ENCODE peak calls at places on chromosomes 12 and 14, in five cellular contexts. I is AG10803, O is HepG2, B is psoas muscle, X is suprapubic skin. U is an unnamed sample.

GRCh38 chr12:75738486-75738885 is 227.1 kb upstream of the KRR1 start:
- DNase-seq in I (no peak), O (no peak), B (no peak), X (no peak), U (no peak)

GRCh38 chr12:53098354-53098981 is 1.0 kb downstream of the IGFBP6 start:
- DNase-seq in I (peak; percentile 72), O (no peak), B (peak; percentile 70), X (peak; percentile 78), U (no peak)

GRCh38 chr14:19823178-19823577 is 19.6 kb downstream of the OR4N2 start:
- DNase-seq in I (no peak), O (no peak), B (no peak), X (no peak), U (no peak)

GRCh38 chr14:64541971-64542838 is 1.7 kb downstream of the HSPA2 start:
- DNase-seq in I (no peak), O (no peak), B (no peak), X (no peak), U (no peak)

GRCh38 chr12:93563807-93564538 is 8.5 kb upstream of the SOCS2 start:
- DNase-seq in I (peak; percentile 31), O (peak; percentile 100), B (no peak), X (no peak), U (no peak)

GRCh38 chr12:120352117-120352516 is 16.8 kb downstream of the MSI1 start:
- DNase-seq in I (peak; percentile 29), O (no peak), B (no peak), X (no peak), U (no peak)

GRCh38 chr12:95993907-95994306 is 2.2 kb downstream of the HAL start:
- DNase-seq in I (no peak), O (no peak), B (no peak), X (no peak), U (no peak)

GRCh38 chr12:51896236-51896635 is 8.3 kb downstream of the ANKRD33 start:
- DNase-seq in I (no peak), O (no peak), B (no peak), X (no peak), U (no peak)

GRCh38 chr12:89278862-89279261 is 73.4 kb downstream of the DUSP6 start:
- DNase-seq in I (no peak), O (no peak), B (no peak), X (no peak), U (no peak)

GRCh38 chr12:39102474-39103209 is 197.3 kb upstream of the CPNE8 start:
- DNase-seq in I (peak; percentile 56), O (no peak), B (no peak), X (no peak), U (no peak)

GRCh38 chr12:38427442-38427841 is 110.9 kb downstream of the ALG10B start:
- DNase-seq in I (no peak), O (no peak), B (no peak), X (no peak), U (no peak)

GRCh38 chr14:67680121-67680602 is 5.7 kb upstream of the VTI1B start:
- DNase-seq in I (peak; percentile 68), O (no peak), B (no peak), X (no peak), U (no peak)

GRCh38 chr14:91897121-91897701 is 29.9 kb upstream of the TC2N start:
- DNase-seq in I (peak; percentile 93), O (no peak), B (peak; percentile 62), X (no peak), U (no peak)

GRCh38 chr14:51657762-51658161 is 6.1 kb downstream of the FRMD6 start:
- DNase-seq in I (no peak), O (no peak), B (no peak), X (no peak), U (no peak)

GRCh38 chr12:64714551-64714968 is 44.6 kb downstream of the GNS start:
- DNase-seq in I (no peak), O (no peak), B (no peak), X (no peak), U (no peak)

GRCh38 chr14:37901978-37902377 is 305.7 kb upstream of the SSTR1 start:
- DNase-seq in I (peak; percentile 85), O (no peak), B (peak; percentile 67), X (no peak), U (no peak)

GRCh38 chr12:121214855-121215745 is 5.2 kb downstream of the P2RX4 start:
- DNase-seq in I (peak; percentile 89), O (peak; percentile 38), B (no peak), X (no peak), U (peak; percentile 8)

GRCh38 chr14:68815288-68816182 is 22.7 kb upstream of the ZFP36L1 start:
- DNase-seq in I (no peak), O (no peak), B (peak; percentile 74), X (peak; percentile 77), U (no peak)

GRCh38 chr14:32620724-32621123 is 291.6 kb downstream of the AKAP6 start:
- DNase-seq in I (peak; percentile 37), O (no peak), B (no peak), X (no peak), U (no peak)

GRCh38 chr12:116319851-116320621 is 42.5 kb upstream of the MED13L start:
- DNase-seq in I (peak; percentile 97), O (no peak), B (peak; percentile 83), X (no peak), U (no peak)

GRCh38 chr12:47773062-47773857 is at the start of gene SLC48A1:
- DNase-seq in I (peak; percentile 56), O (peak; percentile 30), B (peak; percentile 88), X (no peak), U (no peak)

GRCh38 chr12:58541300-58541690 is 379.0 kb downstream of the LRIG3 start:
- DNase-seq in I (peak; percentile 58), O (no peak), B (no peak), X (no peak), U (no peak)

GRCh38 chr14:81516941-81517797 is 16.5 kb downstream of the SEL1L start:
- DNase-seq in I (peak; percentile 62), O (peak; percentile 83), B (no peak), X (no peak), U (no peak)

GRCh38 chr14:22842211-22843122 is 6.1 kb downstream of the MMP14 start:
- DNase-seq in I (peak; percentile 37), O (no peak), B (peak; percentile 34), X (no peak), U (peak; percentile 72)

GRCh38 chr14:75452900-75453816 is 25.3 kb downstream of the JDP2 start:
- DNase-seq in I (peak; percentile 97), O (peak; percentile 86), B (peak; percentile 84), X (no peak), U (peak; percentile 97)

GRCh38 chr14:74955229-74955999 is at the start of gene PGF:
- DNase-seq in I (peak; percentile 40), O (no peak), B (peak; percentile 85), X (no peak), U (no peak)

GRCh38 chr14:87868920-87869319 is 124.1 kb downstream of the GALC start:
- DNase-seq in I (no peak), O (no peak), B (no peak), X (no peak), U (no peak)

GRCh38 chr14:99590746-99591555 is 13.1 kb downstream of the CCDC85C start:
- DNase-seq in I (peak; percentile 55), O (no peak), B (no peak), X (no peak), U (no peak)

GRCh38 chr12:124636138-124636968 is 68.9 kb upstream of the NCOR2 start:
- DNase-seq in I (peak; percentile 40), O (no peak), B (peak; percentile 78), X (no peak), U (no peak)

GRCh38 chr12:12466157-12466556 is 96.5 kb downstream of the DUSP16 start:
- DNase-seq in I (no peak), O (no peak), B (no peak), X (no peak), U (no peak)

GRCh38 chr12:12469386-12469785 is 93.3 kb downstream of the DUSP16 start:
- DNase-seq in I (no peak), O (no peak), B (no peak), X (no peak), U (no peak)

GRCh38 chr12:12467222-12467621 is 95.4 kb downstream of the DUSP16 start:
- DNase-seq in I (no peak), O (no peak), B (no peak), X (no peak), U (no peak)

GRCh38 chr12:12468575-12468974 is 94.1 kb downstream of the DUSP16 start:
- DNase-seq in I (no peak), O (no peak), B (no peak), X (no peak), U (no peak)

GRCh38 chr12:12467701-12468218 is 94.9 kb downstream of the DUSP16 start:
- DNase-seq in I (no peak), O (no peak), B (no peak), X (no peak), U (no peak)
- TF ChIP-seq CTCF in I (no peak), O (no peak), B (no peak), X (no peak), U (no peak)

DNA sequence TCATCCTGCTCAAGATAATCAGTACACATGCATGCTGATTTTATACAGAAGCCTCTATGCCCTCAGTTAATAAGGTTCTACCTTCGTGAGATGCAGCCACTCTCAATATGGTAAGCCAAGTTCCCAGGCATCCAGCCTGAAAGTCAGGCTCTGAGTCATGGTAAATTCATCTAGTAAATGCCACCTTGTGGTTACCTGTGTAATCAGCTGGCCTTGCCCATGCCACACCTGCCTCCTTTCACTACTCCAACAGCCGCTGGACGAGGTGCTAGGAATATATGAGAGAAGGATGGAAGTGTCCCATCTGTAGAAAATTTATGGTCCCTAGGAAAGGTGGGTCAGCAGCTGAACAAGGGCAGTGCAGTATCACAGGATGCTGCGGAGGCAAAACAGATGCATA is 207.3 kb downstream of the SSPN start:
- DNase-seq in I (no peak), O (peak; percentile 7), B (no peak), X (no peak), U (no peak)
- TF ChIP-seq CTCF in I (no peak), O (peak; percentile 33), B (peak; percentile 8), X (no peak), U (no peak)

GRCh38 chr12:101792046-101792931 is 38.5 kb downstream of the GNPTAB start:
- DNase-seq in I (no peak), O (no peak), B (no peak), X (no peak), U (no peak)
- TF ChIP-seq CTCF in I (peak; percentile 42), O (peak; percentile 43), B (peak; percentile 61), X (no peak), U (peak; percentile 53)

GRCh38 chr12:19224746-19225145 is 95.2 kb downstream of the PLEKHA5 start:
- DNase-seq in I (no peak), O (no peak), B (no peak), X (no peak), U (no peak)

GRCh38 chr12:19223695-19224094 is 94.2 kb downstream of the PLEKHA5 start:
- DNase-seq in I (peak; percentile 81), O (no peak), B (no peak), X (no peak), U (no peak)

GRCh38 chr12:19220861-19221466 is 91.4 kb downstream of the PLEKHA5 start:
- DNase-seq in I (peak; percentile 87), O (no peak), B (no peak), X (no peak), U (no peak)

GRCh38 chr12:19222566-19222965 is 93.0 kb downstream of the PLEKHA5 start:
- DNase-seq in I (peak; percentile 53), O (no peak), B (no peak), X (no peak), U (no peak)

DNA sequence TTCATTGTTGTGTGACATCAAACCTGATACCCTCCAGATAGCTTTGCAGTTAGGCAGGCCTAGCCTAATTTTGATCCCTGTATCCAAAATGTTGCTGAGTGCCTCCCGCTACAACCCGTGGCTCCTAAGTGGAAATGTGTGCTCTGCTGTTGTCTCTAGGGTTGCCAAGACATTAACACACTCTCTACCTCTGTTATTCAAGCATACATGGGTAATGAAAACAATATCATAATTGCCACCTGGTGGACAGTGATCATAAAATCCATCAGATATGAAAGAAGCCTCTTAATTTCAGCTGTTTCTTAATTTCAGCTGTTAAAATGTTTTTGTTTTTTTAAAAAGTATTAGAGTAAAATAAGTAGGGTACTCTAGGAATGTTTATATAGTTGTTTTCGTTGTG is 93.5 kb downstream of the PLEKHA5 start:
- DNase-seq in I (no peak), O (no peak), B (no peak), X (no peak), U (no peak)
- TF ChIP-seq CTCF in I (peak; percentile 35), O (no peak), B (no peak), X (no peak), U (peak; percentile 69)

U was measured in chondrocyte.